ENCODE peak calls at places on chromosomes 16 and 17, in five cellular contexts. S is activated CD4-positive, CD25-positive, alpha-beta regulatory T cell treated with anti-CD3 and anti-CD28 coated beads, Interleukin-2, amount 50 U/mL, for 16 hours; U is stromal cell of bone marrow; I is DMS79 treated with DMSO at 0.1 percent for 48 hours; K is left cardiac atrium. Q is an unnamed sample.

GRCh38 chr17:81523139-81524062 is 4.8 kb upstream of the FSCN2 start:
- DNase-seq in I (peak), U (no peak), S (no peak), K (peak), Q (no peak)

GRCh38 chr17:7213895-7214299 is 5.7 kb downstream of the DLG4 start:
- DNase-seq in K (peak), S (no peak), U (peak), I (peak), Q (peak)

GRCh38 chr16:80123189-80123588 is 417.6 kb upstream of the DYNLRB2 start:
- DNase-seq in K (no peak), S (no peak), I (no peak), U (no peak), Q (no peak)

GRCh38 chr17:7046127-7046724 is 2.3 kb upstream of the SLC16A11 start:
- DNase-seq in S (no peak), U (no peak), K (no peak), I (peak), Q (peak)

GRCh38 chr16:50114357-50115129 is 38.6 kb upstream of the TENT4B start:
- DNase-seq in U (no peak), I (no peak), S (no peak), K (no peak), Q (no peak)

GRCh38 chr16:20901441-20902112 is 1.0 kb downstream of the LYRM1 start:
- DNase-seq in U (no peak), S (no peak), K (peak), I (peak), Q (no peak)

GRCh38 chr17:50036455-50037320 is 19.2 kb upstream of the ITGA3 start:
- DNase-seq in U (no peak), K (no peak), S (no peak), I (peak), Q (no peak)

GRCh38 chr17:83145358-83145738 is 65.9 kb downstream of the METRNL start:
- DNase-seq in U (no peak), K (no peak), S (no peak), I (no peak), Q (no peak)

GRCh38 chr17:12522743-12523181 is 142.9 kb upstream of the MYOCD start:
- DNase-seq in U (peak), I (no peak), K (peak), S (no peak), Q (no peak)

GRCh38 chr17:61314368-61315078 is 85.1 kb upstream of the TBX2 start:
- DNase-seq in I (peak), U (peak), S (no peak), K (peak), Q (no peak)

GRCh38 chr17:30824002-30824355 is 513 bp downstream of the CRLF3 start:
- DNase-seq in K (no peak), U (no peak), S (no peak), I (no peak), Q (no peak)

GRCh38 chr17:34616148-34616547 is 36.8 kb downstream of the TMEM132E start:
- DNase-seq in U (no peak), S (no peak), K (no peak), I (peak), Q (no peak)